ENCODE peak calls at places on chromosomes 16 and 17, in four cellular contexts. K is Daoy, G is keratinocyte, A is aorta. J is an unnamed sample.

GRCh38 chr17:27244481-27245223 is 49.3 kb upstream of the WSB1 start:
- DNase-seq in A (peak), G (peak), K (peak), J (no peak)

GRCh38 chr16:3938843-3939624 is 58.5 kb upstream of the CREBBP start:
- DNase-seq in G (no peak), A (peak), K (peak), J (peak)

GRCh38 chr16:19672378-19672777 is 45.6 kb downstream of the KNOP1 start:
- DNase-seq in A (no peak), K (no peak), G (no peak), J (no peak)

GRCh38 chr17:48596000-48596734 is 2.6 kb upstream of the HOXB5 start:
- DNase-seq in A (no peak), K (no peak), G (no peak), J (no peak)

GRCh38 chr16:22789281-22789945 is 24.5 kb upstream of the HS3ST2 start:
- DNase-seq in G (peak), A (no peak), K (peak), J (no peak)

GRCh38 chr16:11977206-11978041 is 890 bp downstream of the SNX29 start:
- DNase-seq in A (no peak), K (peak), G (peak), J (no peak)

GRCh38 chr17:72614871-72615626 is 477.4 kb downstream of the SLC39A11 start:
- DNase-seq in A (no peak), G (no peak), K (peak), J (no peak)

GRCh38 chr17:53950207-53950857 is 127.6 kb downstream of the KIF2B start:
- DNase-seq in K (no peak), A (no peak), G (no peak), J (no peak)

GRCh38 chr17:55898195-55898594 is 147.3 kb downstream of the PCTP start:
- DNase-seq in A (no peak), K (no peak), G (no peak), J (no peak)

GRCh38 chr17:58521680-58522079 is 7.2 kb upstream of the MTMR4 start:
- DNase-seq in A (no peak), G (no peak), K (no peak), J (no peak)

GRCh38 chr16:89375021-89375420 is 115.3 kb downstream of the ANKRD11 start:
- DNase-seq in K (no peak), G (no peak), A (no peak), J (no peak)

GRCh38 chr17:80615311-80615710 is 70.7 kb downstream of the RPTOR start:
- DNase-seq in A (no peak), G (no peak), K (no peak), J (no peak)

GRCh38 chr17:9644910-9645751 is at the start of gene USP43:
- DNase-seq in A (no peak), G (no peak), K (peak), J (peak)

GRCh38 chr16:67086829-67087228 is 22.9 kb upstream of the PHAF1 start:
- DNase-seq in K (no peak), A (no peak), G (no peak), J (no peak)

GRCh38 chr16:30005341-30006094 is 5.3 kb downstream of the DOC2A start:
- DNase-seq in K (peak), A (no peak), G (no peak), J (no peak)

GRCh38 chr17:59893617-59894100 is 738 bp downstream of the RPS6KB1 start:
- DNase-seq in G (no peak), A (no peak), K (peak), J (no peak)

GRCh38 chr17:33290156-33290697 is 2.9 kb downstream of the ASIC2 start:
- DNase-seq in A (no peak), K (no peak), G (no peak), J (no peak)

GRCh38 chr16:78844682-78845081 is 745.2 kb downstream of the WWOX start:
- DNase-seq in G (no peak), A (no peak), K (no peak), J (no peak)

GRCh38 chr17:29615048-29615385 is 7.7 kb downstream of the CORO6 start:
- DNase-seq in K (peak), G (no peak), A (peak), J (no peak)

GRCh38 chr17:3554440-3554839 is 3.2 kb downstream of the TRPV3 start:
- DNase-seq in G (no peak), A (no peak), K (no peak), J (no peak)

GRCh38 chr17:49972486-49973270 is 3.7 kb downstream of the DLX4 start:
- DNase-seq in A (no peak), K (no peak), G (no peak), J (no peak)

GRCh38 chr17:17666111-17666714 is 15.0 kb upstream of the RAI1 start:
- DNase-seq in A (no peak), G (no peak), K (peak), J (no peak)

GRCh38 chr17:58096892-58097291 is 13.7 kb downstream of the DYNLL2 start:
- DNase-seq in K (no peak), A (no peak), G (no peak), J (no peak)

GRCh38 chr17:80475949-80476876 is at the start of gene NPTX1:
- DNase-seq in K (no peak), A (no peak), G (no peak), J (no peak)

GRCh38 chr17:33451221-33451620 is 158.1 kb upstream of the ASIC2 start:
- DNase-seq in K (no peak), G (no peak), A (no peak), J (no peak)

GRCh38 chr16:89658221-89658879 is 714 bp downstream of the SPATA33 start:
- DNase-seq in A (no peak), K (peak), G (no peak), J (no peak)

GRCh38 chr16:86103320-86103719 is 204.4 kb downstream of the IRF8 start:
- DNase-seq in K (no peak), A (no peak), G (no peak), J (no peak)

GRCh38 chr16:79437764-79438728 is 162.5 kb downstream of the MAF start:
- DNase-seq in K (peak), G (no peak), A (peak), J (no peak)

GRCh38 chr16:85858984-85859817 is 39.8 kb upstream of the IRF8 start:
- DNase-seq in K (no peak), G (no peak), A (no peak), J (no peak)

GRCh38 chr17:15411556-15412198 is 55.7 kb downstream of the CDRT4 start:
- DNase-seq in G (no peak), K (no peak), A (peak), J (no peak)

GRCh38 chr16:54027126-54027922 is 259.3 kb downstream of the IRX3 start:
- DNase-seq in K (peak), A (no peak), G (peak), J (no peak)

GRCh38 chr16:83574388-83574787 is 233.4 kb upstream of the HSBP1 start:
- DNase-seq in G (peak), A (no peak), K (peak), J (no peak)

GRCh38 chr16:586645-587590 is 2.9 kb upstream of the RAB40C start:
- DNase-seq in A (no peak), G (no peak), K (peak), J (no peak)

GRCh38 chr17:55641559-55642160 is 81.0 kb downstream of the TMEM100 start:
- DNase-seq in G (peak), K (peak), A (peak), J (no peak)

GRCh38 chr16:29825145-29826044 is 5.1 kb downstream of the MVP start:
- DNase-seq in K (peak), A (peak), G (no peak), J (no peak)

J was measured in RWPE2.